ENCODE peak calls at places on chromosomes 2 and 18, in ten cellular contexts. W, Y, M, R, O, Q, E, U, N and L are unnamed samples.

GRCh38 chr2:192888090-192888489 is 693.4 kb upstream of the TMEFF2 start:
- DNase-seq in O (no peak), N (peak; percentile 33), Q (no peak), U (no peak), Y (no peak), R (no peak), M (no peak), W (no peak), E (no peak), L (no peak)

GRCh38 chr2:121075006-121075545 is 209.9 kb downstream of the TFCP2L1 start:
- DNase-seq in O (peak; percentile 92), W (no peak), Y (peak; percentile 18), N (peak; percentile 100), U (no peak), Q (no peak), M (no peak), E (no peak), R (no peak), L (no peak)

GRCh38 chr18:10367846-10368245 is 86.6 kb upstream of the APCDD1 start:
- DNase-seq in N (no peak), W (no peak), O (no peak), U (no peak), Y (no peak), E (no peak), M (no peak), R (no peak), Q (no peak), L (no peak)

GRCh38 chr2:190655570-190655969 is 6.7 kb downstream of the NAB1 start:
- DNase-seq in Y (no peak), W (no peak), E (no peak), O (no peak), N (no peak), M (no peak), U (no peak), R (no peak), Q (no peak), L (no peak)

GRCh38 chr18:37314534-37314933 is 251.1 kb downstream of the CELF4 start:
- DNase-seq in U (no peak), R (no peak), Y (no peak), O (no peak), Q (no peak), E (no peak), M (no peak), N (no peak), W (no peak), L (no peak)

GRCh38 chr2:111024496-111024895 is 96.2 kb upstream of the BCL2L11 start:
- DNase-seq in M (no peak), Q (no peak), O (no peak), E (no peak), R (no peak), U (no peak), Y (no peak), N (peak; percentile 16), W (no peak), L (no peak)

GRCh38 chr2:120372816-120373215 is 26.9 kb downstream of the INHBB start:
- DNase-seq in M (no peak), W (no peak), N (no peak), R (no peak), O (no peak), Y (no peak), U (no peak), Q (no peak), E (no peak), L (no peak)

GRCh38 chr2:43524180-43524965 is 71.5 kb downstream of the THADA start:
- DNase-seq in O (no peak), E (no peak), Q (no peak), U (no peak), W (no peak), Y (no peak), N (no peak), R (no peak), M (no peak), L (no peak)

GRCh38 chr18:31042391-31043181 is at the start of gene DSC3:
- DNase-seq in E (peak; percentile 12), Q (no peak), R (peak; percentile 44), M (no peak), Y (peak; percentile 23), W (no peak), U (no peak), O (peak; percentile 74), N (peak; percentile 74), L (no peak)

GRCh38 chr2:68185541-68186164 is 28.0 kb downstream of the PNO1 start:
- DNase-seq in M (no peak), Y (peak; percentile 46), Q (peak; percentile 37), O (peak; percentile 45), E (peak; percentile 37), W (peak; percentile 47), U (peak; percentile 29), N (peak; percentile 82), R (no peak), L (no peak)

GRCh38 chr18:32138332-32138731 is 46.7 kb downstream of the RNF138 start:
- DNase-seq in Q (no peak), M (no peak), W (no peak), U (no peak), R (no peak), O (no peak), N (no peak), Y (no peak), E (no peak), L (no peak)

GRCh38 chr2:123493687-123494086 is 531.4 kb upstream of the CNTNAP5 start:
- DNase-seq in N (no peak), E (no peak), M (no peak), Q (no peak), R (no peak), W (no peak), Y (no peak), U (no peak), O (no peak), L (no peak)

GRCh38 chr18:55318864-55319516 is 269.0 kb downstream of the TCF4 start:
- DNase-seq in R (no peak), O (peak; percentile 63), Y (no peak), E (no peak), M (no peak), U (no peak), Q (no peak), W (no peak), N (peak; percentile 24), L (no peak)

GRCh38 chr2:15939556-15939853 is 845 bp upstream of the MYCN start:
- DNase-seq in M (no peak), W (no peak), N (no peak), Q (peak; percentile 53), R (peak; percentile 75), E (peak; percentile 60), O (no peak), Y (peak; percentile 66), U (peak; percentile 16), L (no peak)

DNA sequence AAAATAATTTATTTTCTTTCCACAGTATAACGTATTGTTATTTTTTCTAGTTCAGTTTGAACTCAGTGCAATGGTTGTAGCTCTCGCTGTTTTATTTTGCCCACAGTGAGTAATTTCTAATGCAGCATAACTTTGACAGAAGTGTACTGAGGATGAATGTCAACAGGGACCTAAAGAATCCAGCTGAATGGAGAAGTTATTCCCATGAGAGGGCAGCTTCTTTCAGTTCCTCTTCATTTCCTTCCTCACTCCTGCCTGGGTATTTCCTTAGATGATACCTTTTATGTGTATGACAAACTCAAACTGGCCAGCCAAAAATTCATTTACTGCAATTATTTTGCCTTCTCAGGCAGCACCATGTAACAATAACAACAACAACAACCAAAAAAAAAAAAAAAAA is 1223.1 kb upstream of the ZEB2 start:
- DNase-seq in R (no peak), Y (no peak), N (no peak), U (no peak), Q (no peak), O (no peak), E (no peak), W (no peak), M (no peak), L (no peak)
- H3K27ac ChIP-seq in R (no peak overlapping the region), Y (no peak overlapping the region), N (no peak overlapping the region), U (no peak overlapping the region), Q (no peak overlapping the region), O (no peak overlapping the region), E (no peak overlapping the region), W (no peak overlapping the region), M (no peak overlapping the region), L (no peak overlapping the region)

DNA sequence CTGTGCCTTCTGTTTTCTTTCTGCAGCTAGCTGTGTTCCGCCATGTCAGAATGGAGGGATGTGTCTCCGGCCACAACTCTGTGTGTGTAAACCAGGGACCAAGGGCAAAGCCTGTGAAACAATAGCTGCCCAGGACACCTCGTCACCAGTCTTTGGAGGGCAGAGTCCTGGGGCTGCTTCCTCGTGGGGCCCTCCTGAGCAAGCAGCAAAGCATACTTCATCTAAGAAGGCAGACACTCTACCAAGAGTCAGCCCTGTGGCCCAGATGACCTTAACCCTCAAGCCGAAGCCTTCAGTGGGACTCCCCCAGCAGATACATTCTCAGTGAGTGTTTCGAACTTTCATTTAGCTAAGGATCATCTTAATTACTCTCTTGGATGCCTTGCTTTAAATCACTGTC is 74.1 kb downstream of the LTBP1 start:
- DNase-seq in E (no peak), Y (no peak), R (no peak), W (no peak), O (no peak), M (no peak), N (no peak), Q (no peak), U (no peak), L (no peak)
- H3K27ac ChIP-seq in E (no peak overlapping the region), Y (no peak overlapping the region), R (no peak overlapping the region), W (no peak overlapping the region), O (peak overlapping the region; percentile 94), M (peak overlapping the region; percentile 28), N (no peak overlapping the region), Q (no peak overlapping the region), U (no peak overlapping the region), L (no peak overlapping the region)

DNA sequence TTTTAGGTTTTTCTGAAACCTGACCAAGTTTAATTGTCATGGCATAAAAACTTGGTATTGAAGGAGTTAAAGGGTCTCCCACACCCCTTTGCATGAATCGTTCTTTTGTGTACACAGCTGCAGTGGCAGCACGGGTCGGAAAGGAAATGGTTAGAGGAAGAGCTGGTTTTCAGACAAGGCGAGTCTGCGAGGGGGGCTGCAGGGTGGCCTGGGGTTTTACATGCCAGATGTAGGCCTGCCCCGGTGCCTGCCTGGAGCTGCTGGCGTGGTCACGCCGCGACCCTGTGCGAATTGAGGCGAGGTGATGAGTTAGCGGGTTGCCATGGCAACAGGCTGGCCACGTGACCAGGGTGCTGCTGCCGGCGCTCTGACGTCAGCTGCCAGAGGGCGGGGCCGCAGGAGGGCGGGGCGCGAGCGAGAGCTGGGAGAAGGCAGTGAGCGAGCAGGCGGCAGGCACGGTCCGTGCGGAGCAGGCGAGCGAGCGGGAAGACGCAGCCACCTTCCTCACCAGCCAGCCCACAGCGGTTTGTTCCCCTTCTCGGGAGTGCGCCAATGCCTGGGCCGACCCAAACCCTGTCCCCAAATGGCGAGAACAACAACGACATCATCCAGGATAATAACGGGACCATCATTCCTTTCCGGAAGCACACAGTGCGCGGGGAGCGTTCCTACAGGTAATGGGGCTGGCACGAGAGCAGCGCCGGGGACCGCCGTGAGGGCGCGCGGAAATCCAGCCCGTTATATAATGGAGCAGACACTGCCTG is at the start of gene MAPRE2:
- DNase-seq in E (peak; percentile 98), Y (peak; percentile 99), N (peak; percentile 99), M (peak; percentile 99), O (peak; percentile 99), U (peak; percentile 99), W (peak; percentile 99), R (peak; percentile 99), Q (peak; percentile 100), L (peak; percentile 91)
- H3K27ac ChIP-seq in E (peak within 1 kb of the TSS; percentile 70), Y (peak within 1 kb of the TSS; percentile 89), N (no peak within 1 kb of the TSS), M (peak within 1 kb of the TSS; percentile 89), O (peak within 1 kb of the TSS; percentile 86), U (peak within 1 kb of the TSS; percentile 96), W (peak within 1 kb of the TSS; percentile 94), R (peak within 1 kb of the TSS; percentile 95), Q (peak within 1 kb of the TSS; percentile 90), L (peak within 1 kb of the TSS; percentile 95)

DNA sequence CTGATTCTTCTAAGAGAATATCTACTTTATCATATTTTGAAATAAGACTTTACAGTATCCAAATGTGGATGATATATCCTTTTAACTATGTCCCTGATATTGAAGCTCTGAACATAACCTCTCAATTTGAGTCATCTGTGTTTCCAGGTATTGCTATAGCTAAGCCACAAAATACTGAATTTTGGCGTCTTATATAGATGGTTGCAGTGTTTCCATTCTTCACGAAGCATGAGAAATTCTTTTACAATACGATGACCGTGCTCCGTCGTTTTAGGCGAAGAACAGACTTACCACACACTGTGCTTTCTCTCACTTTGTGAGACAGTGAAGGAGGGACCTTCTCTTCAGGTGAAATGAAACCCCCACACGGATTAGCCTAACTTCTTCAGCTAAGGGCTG is 45.3 kb downstream of the LRRFIP1 start:
- DNase-seq in E (no peak), N (no peak), U (no peak), W (no peak), Y (no peak), R (no peak), Q (no peak), O (no peak), M (no peak), L (no peak)
- H3K27ac ChIP-seq in E (no peak overlapping the region), N (no peak overlapping the region), U (peak overlapping the region; percentile 94), W (peak overlapping the region; percentile 96), Y (peak overlapping the region; percentile 79), R (peak overlapping the region; percentile 15), Q (peak overlapping the region; percentile 89), O (no peak overlapping the region), M (peak overlapping the region; percentile 76), L (no peak overlapping the region)